ENCODE peak calls at places on chromosomes 16 and 17, in four cellular contexts. Q is HL-60, G is GM12878, A is K562. R is an unnamed sample.

GRCh38 chr17:59558953-59559352 is 6.5 kb upstream of the DHX40 start:
- DNase-seq in G (no peak), A (no peak), Q (no peak), R (no peak)

GRCh38 chr17:2034806-2035548 is 5.0 kb downstream of the DPH1 start:
- DNase-seq in A (no peak), G (no peak), Q (no peak), R (no peak)

GRCh38 chr16:11250091-11250785 is 5.8 kb downstream of the SOCS1 start:
- DNase-seq in Q (no peak), G (no peak), A (no peak), R (no peak)

GRCh38 chr16:48276102-48276501 is 28.8 kb upstream of the ABCC11 start:
- DNase-seq in G (no peak), A (no peak), Q (no peak), R (no peak)

GRCh38 chr17:58840820-58841612 is 85.4 kb downstream of the PPM1E start:
- DNase-seq in G (no peak), Q (no peak), A (no peak), R (no peak)

GRCh38 chr16:54946909-54947308 is 16.2 kb downstream of the IRX5 start:
- DNase-seq in Q (no peak), G (no peak), A (no peak), R (no peak)

GRCh38 chr16:85398688-85399582 is 214.2 kb upstream of the GSE1 start:
- DNase-seq in A (no peak), Q (no peak), G (no peak), R (no peak)

GRCh38 chr17:38870259-38871165 is 654 bp downstream of the LASP1 start:
- DNase-seq in G (no peak), A (peak; percentile 90), Q (peak; percentile 80), R (peak; percentile 69)

GRCh38 chr16:89598199-89598598 is 15.2 kb upstream of the DPEP1 start:
- DNase-seq in G (no peak), A (peak; percentile 47), Q (no peak), R (no peak)

GRCh38 chr16:680967-681745 is 946 bp downstream of the STUB1 start:
- DNase-seq in A (peak; percentile 65), G (no peak), Q (no peak), R (no peak)

GRCh38 chr16:88303890-88304819 is 78.6 kb upstream of the ZNF469 start:
- DNase-seq in A (no peak), Q (no peak), G (no peak), R (no peak)

GRCh38 chr17:30357476-30357875 is 21.3 kb upstream of the CPD start:
- DNase-seq in G (no peak), Q (no peak), A (no peak), R (no peak)

GRCh38 chr17:30358055-30358760 is 20.5 kb upstream of the CPD start:
- DNase-seq in G (no peak), A (no peak), Q (no peak), R (no peak)

GRCh38 chr17:30351730-30352129 is 17.9 kb upstream of the TMIGD1 start:
- DNase-seq in A (no peak), G (no peak), Q (peak; percentile 60), R (no peak)

GRCh38 chr17:30352247-30352814 is 18.5 kb upstream of the TMIGD1 start:
- DNase-seq in Q (no peak), A (peak; percentile 29), G (no peak), R (no peak)

DNA sequence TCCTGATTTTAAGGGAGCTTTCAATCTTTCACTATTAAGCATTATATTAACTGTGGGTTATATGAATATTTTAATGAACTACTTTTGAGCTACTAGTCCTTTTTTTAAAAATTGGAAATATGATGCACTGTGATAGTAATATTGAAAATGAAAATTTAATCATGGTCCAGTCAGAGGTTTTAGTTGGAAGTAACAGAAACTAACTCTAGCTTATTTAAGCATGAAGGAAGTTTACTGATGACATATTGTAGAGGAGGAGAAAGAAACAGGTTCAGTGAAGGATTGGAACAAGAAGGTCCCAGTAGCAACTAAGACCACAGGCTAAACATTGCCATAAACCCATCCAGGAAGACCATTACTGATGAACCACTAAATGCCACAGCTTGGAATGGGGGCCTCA is 20.9 kb upstream of the TMIGD1 start:
- DNase-seq in A (no peak), G (no peak), Q (no peak), R (no peak)
- TF ChIP-seq SPI1 in A (no peak), G (no peak), Q (no peak), R (no peak)

DNA sequence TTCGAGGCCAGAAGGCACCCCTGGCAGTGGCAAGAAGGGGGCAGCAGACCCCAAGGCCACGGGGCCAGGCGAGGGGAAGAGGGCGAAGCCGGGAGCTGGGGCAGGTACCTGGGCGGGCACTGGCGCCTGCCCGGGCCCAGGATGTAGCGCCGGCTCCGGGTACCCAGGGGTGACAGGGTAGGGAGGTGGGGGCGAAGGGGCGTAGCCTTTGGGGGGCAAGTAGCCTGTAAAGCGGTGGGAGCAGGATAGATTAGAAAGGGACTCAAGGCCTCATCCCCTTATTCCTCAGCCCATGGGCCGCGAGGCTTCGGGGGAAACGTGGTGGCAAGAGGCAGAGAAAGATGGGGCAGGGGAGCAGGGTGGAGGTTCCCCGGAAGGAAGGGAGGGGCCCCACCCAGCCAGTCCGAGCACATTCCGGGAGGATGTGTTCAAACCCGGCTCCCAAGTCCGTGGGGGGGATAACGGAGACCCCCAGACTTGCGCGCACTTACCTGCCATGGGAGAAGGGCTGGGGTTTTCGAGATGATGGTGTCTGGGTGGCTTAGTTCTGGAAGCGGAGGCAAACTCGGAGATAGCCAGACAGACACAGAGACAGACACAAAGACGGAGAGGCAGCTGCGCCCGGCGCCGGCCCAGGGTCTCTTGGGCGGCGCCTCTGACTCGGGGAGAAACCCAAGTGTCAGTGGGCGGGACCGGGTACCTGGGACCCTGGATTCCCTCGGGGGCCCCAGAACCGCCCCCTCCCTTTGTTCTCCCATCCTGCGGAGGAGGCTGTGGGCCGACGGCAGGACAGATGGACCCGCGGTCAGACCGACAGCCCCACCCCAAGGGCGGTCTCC is 493 bp downstream of the PLSCR3 start:
- DNase-seq in Q (no peak), A (peak; percentile 52), G (no peak), R (no peak)
- TF ChIP-seq POLR2AphosphoS5 in Q (no peak), A (no peak), G (no peak), R (no peak)

GRCh38 chr17:20202141-20202574 is 193.0 kb downstream of the SPECC1 start:
- DNase-seq in A (no peak), G (no peak), Q (no peak), R (no peak)

GRCh38 chr17:20206068-20206467 is 196.9 kb downstream of the SPECC1 start:
- DNase-seq in G (no peak), A (peak; percentile 61), Q (no peak), R (no peak)

GRCh38 chr17:20203021-20203420 is 193.9 kb downstream of the SPECC1 start:
- DNase-seq in G (no peak), A (no peak), Q (no peak), R (no peak)

GRCh38 chr17:20205609-20206008 is 196.4 kb downstream of the SPECC1 start:
- DNase-seq in G (no peak), A (no peak), Q (no peak), R (no peak)

DNA sequence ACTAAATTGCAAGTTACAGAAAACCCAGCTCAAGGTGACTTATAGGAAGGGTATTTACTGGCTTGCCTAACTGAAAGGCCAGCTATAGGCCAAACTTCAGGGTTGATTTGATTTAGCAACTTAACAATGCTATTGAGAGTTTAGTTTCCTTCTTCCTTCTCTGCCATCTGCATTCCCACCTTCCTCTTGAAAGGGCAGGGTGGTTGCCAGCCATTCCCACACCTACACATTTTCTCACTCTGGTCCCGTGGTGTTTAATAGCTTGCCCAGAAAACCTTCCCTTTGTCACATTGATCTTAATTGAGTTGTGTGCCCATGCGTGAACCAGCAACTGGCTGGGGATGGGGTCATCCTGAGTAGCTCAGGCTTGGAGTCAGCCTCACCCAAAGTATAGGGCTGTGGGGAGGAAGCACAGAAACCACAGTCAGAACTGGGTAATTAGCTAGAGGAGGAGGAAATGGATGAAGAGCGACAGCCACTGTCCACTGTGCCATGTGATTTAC is 194.7 kb downstream of the SPECC1 start:
- DNase-seq in G (peak; percentile 76), A (no peak), Q (no peak), R (no peak)
- TF ChIP-seq SPI1 in G (no peak), A (no peak), Q (no peak), R (peak; percentile 15)

GRCh38 chr17:37359682-37360188 is 16.1 kb upstream of the C17orf78 start:
- DNase-seq in G (no peak), A (no peak), Q (no peak), R (no peak)

GRCh38 chr17:37360632-37361031 is 15.2 kb upstream of the C17orf78 start:
- DNase-seq in Q (peak; percentile 68), A (no peak), G (no peak), R (no peak)

GRCh38 chr17:37358098-37358829 is 17.5 kb upstream of the C17orf78 start:
- DNase-seq in G (no peak), A (peak; percentile 80), Q (no peak), R (peak; percentile 42)

GRCh38 chr17:37361543-37361942 is 14.2 kb upstream of the C17orf78 start:
- DNase-seq in A (no peak), Q (no peak), G (no peak), R (no peak)

DNA sequence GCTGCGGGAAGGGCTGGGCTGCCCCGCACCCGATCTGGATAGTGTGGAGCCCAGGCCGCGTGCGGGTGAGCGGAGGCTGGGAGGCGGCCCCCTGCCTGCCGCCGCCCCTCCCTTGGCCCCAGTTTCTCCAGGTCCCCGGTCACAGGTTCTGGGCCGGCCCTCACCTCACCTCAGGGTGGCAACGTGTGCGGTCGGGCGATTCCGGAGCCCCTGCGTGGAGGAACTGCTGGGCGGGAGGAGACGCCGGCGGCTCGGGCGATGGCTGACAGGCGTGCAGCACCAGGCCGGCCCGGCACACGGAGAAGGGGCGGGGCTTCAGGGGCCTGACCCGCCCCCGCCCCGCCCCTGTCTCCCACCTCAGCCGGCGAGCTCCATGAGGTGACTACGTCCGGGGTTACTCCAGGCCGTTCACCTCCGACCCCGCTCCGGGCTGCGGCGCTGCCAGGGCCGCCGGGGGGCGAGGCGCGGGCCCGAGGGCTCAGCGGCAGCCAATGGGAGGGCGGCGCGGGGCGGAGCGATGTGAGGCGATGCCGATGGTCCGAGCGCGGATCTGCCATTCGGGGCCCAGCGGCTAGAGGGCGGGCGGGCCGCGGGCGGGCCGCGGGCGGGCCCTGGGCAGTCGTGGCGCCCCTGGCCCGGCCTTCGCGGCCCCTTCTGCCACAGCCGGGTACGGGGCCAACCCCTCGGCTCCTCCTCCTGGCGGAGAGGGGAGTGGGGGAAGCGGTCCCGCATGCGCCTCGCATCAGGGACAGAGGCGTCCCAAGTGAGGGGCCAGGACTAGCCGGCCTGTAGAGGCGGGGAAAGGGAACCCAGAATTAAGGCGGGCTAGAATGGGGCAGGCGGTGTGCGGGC is 16.7 kb upstream of the C17orf78 start:
- DNase-seq in G (peak; percentile 80), A (peak; percentile 98), Q (peak; percentile 93), R (peak; percentile 98)
- TF ChIP-seq POLR2AphosphoS5 in G (peak; percentile 38), A (peak; percentile 57), Q (peak; percentile 38), R (no peak)

GRCh38 chr17:55202906-55203305 is 61.9 kb upstream of the HLF start:
- DNase-seq in G (no peak), A (no peak), Q (no peak), R (no peak)

GRCh38 chr17:55198690-55199370 is 65.9 kb upstream of the HLF start:
- DNase-seq in G (no peak), Q (no peak), A (no peak), R (no peak)

GRCh38 chr17:55201609-55201932 is 63.2 kb upstream of the HLF start:
- DNase-seq in A (no peak), G (no peak), Q (no peak), R (no peak)

GRCh38 chr17:55200904-55201608 is 63.7 kb upstream of the HLF start:
- DNase-seq in G (no peak), Q (no peak), A (no peak), R (no peak)
- TF ChIP-seq SPI1 in G (no peak), Q (no peak), A (no peak), R (no peak)